ENCODE peak calls at places on chromosome X, in ten cellular contexts. O is ureter, Z is HS-5, Y is left ventricle myocardium superior, M is HT1080, D is SK-MEL-5, W is C1 segment of cervical spinal cord, P is non-pigmented ciliary epithelial cell, A is HepG2, E is neural crest cell. B is an unnamed sample.

GRCh38 chrX:21837056-21837455 is 2.4 kb upstream of the MBTPS2 start:
- DNase-seq in Y (no peak), E (no peak), M (no peak), O (no peak), Z (no peak), A (no peak), W (no peak), D (peak), P (no peak), B (no peak)

GRCh38 chrX:18900401-18900976 is 83.4 kb downstream of the PHKA2 start:
- DNase-seq in O (no peak), D (no peak), A (no peak), P (no peak), W (no peak), Y (no peak), Z (no peak), E (no peak), M (no peak), B (no peak)

GRCh38 chrX:80751456-80751855 is 58.2 kb downstream of the BRWD3 start:
- DNase-seq in A (no peak), E (no peak), M (no peak), Z (no peak), D (no peak), P (no peak), W (no peak), O (no peak), Y (no peak), B (no peak)

GRCh38 chrX:68440940-68441339 is 7.6 kb upstream of the OPHN1 start:
- DNase-seq in Y (peak), D (peak), Z (no peak), O (peak), E (no peak), A (peak), P (no peak), M (peak), W (no peak), B (no peak)

GRCh38 chrX:118255921-118256320 is 90.0 kb upstream of the WDR44 start:
- DNase-seq in P (no peak), A (no peak), D (no peak), W (no peak), M (no peak), E (no peak), O (no peak), Y (no peak), Z (no peak), B (no peak)

GRCh38 chrX:1281511-1281910 is 12.9 kb downstream of the CSF2RA start:
- DNase-seq in A (no peak), Z (peak), W (no peak), D (peak), P (no peak), E (no peak), O (no peak), M (peak), Y (no peak), B (no peak)

GRCh38 chrX:32170481-32170880 is 1040.9 kb downstream of the DMD start:
- DNase-seq in D (peak), P (no peak), E (no peak), O (no peak), Y (no peak), M (no peak), Z (no peak), W (no peak), A (no peak), B (no peak)

GRCh38 chrX:154333837-154334271 is 38.3 kb downstream of the TKTL1 start:
- DNase-seq in Z (no peak), A (no peak), W (no peak), D (no peak), Y (no peak), P (no peak), E (no peak), M (no peak), O (no peak), B (no peak)

GRCh38 chrX:96909291-96909690 is 25.6 kb downstream of the RPA4 start:
- DNase-seq in Y (no peak), M (no peak), Z (no peak), O (no peak), D (no peak), W (no peak), P (no peak), A (no peak), E (no peak), B (no peak)

GRCh38 chrX:29852767-29853166 is 362.6 kb upstream of the MAGEB2 start:
- DNase-seq in W (no peak), Z (no peak), O (no peak), D (no peak), P (no peak), E (no peak), A (no peak), M (no peak), Y (no peak), B (no peak)